ENCODE peak calls at places on chromosomes 6 and 20, in seven cellular contexts. P is stimulated activated CD4-positive, alpha-beta T cell treated with anti-CD3 and anti-CD28 coated beads, Interleukin-4, amount 100 ng/mL, for 24 hours; O is tibial artery; M is substantia nigra; T is ELR; L is DMS153; F is bronchial epithelial cell. D is an unnamed sample.

GRCh38 chr6:142886431-142887170 is 58.4 kb downstream of the HIVEP2 start:
- DNase-seq in P (no peak), O (no peak), M (no peak), T (peak; percentile 80), L (peak; percentile 10), F (peak; percentile 70), D (no peak)

GRCh38 chr6:146543940-146544661 is 468 bp downstream of the RAB32 start:
- DNase-seq in P (no peak), O (peak; percentile 80), M (peak; percentile 51), T (peak; percentile 56), L (no peak), F (peak; percentile 31), D (peak; percentile 16)

GRCh38 chr20:53870426-53871199 is 199.8 kb downstream of the BCAS1 start:
- DNase-seq in P (no peak), O (no peak), M (no peak), T (peak; percentile 47), L (peak; percentile 36), F (no peak), D (no peak)

GRCh38 chr6:68317366-68317765 is 317.7 kb upstream of the ADGRB3 start:
- DNase-seq in P (no peak), O (no peak), M (no peak), T (peak; percentile 1), L (no peak), F (peak; percentile 30), D (no peak)

GRCh38 chr20:48823960-48824497 is 3.8 kb downstream of the PREX1 start:
- DNase-seq in P (peak; percentile 80), O (no peak), M (no peak), T (peak; percentile 99), L (no peak), F (peak; percentile 83), D (peak; percentile 84)

GRCh38 chr6:125751334-125751916 is 2.0 kb downstream of the HEY2 start:
- DNase-seq in P (no peak), O (no peak), M (no peak), T (no peak), L (no peak), F (no peak), D (no peak)

GRCh38 chr6:128208078-128208477 is 307.2 kb upstream of the THEMIS start:
- DNase-seq in P (no peak), O (no peak), M (no peak), T (peak; percentile 71), L (no peak), F (peak; percentile 50), D (no peak)

GRCh38 chr20:37867289-37868195 is 35.4 kb upstream of the VSTM2L start:
- DNase-seq in P (no peak), O (no peak), M (no peak), T (no peak), L (no peak), F (no peak), D (no peak)

GRCh38 chr6:15349379-15349778 is 103.5 kb downstream of the JARID2 start:
- DNase-seq in P (no peak), O (no peak), M (no peak), T (no peak), L (no peak), F (no peak), D (no peak)

GRCh38 chr20:47330933-47331708 is 25.4 kb downstream of the ZMYND8 start:
- DNase-seq in P (no peak), O (no peak), M (no peak), T (peak; percentile 99), L (no peak), F (peak; percentile 86), D (no peak)

GRCh38 chr6:138289739-138290138 is 71.4 kb upstream of the PBOV1 start:
- DNase-seq in P (no peak), O (no peak), M (no peak), T (peak; percentile 14), L (no peak), F (no peak), D (peak; percentile 31)

GRCh38 chr6:35267446-35267845 is 7.9 kb downstream of the ZNF76 start:
- DNase-seq in P (no peak), O (no peak), M (no peak), T (no peak), L (no peak), F (no peak), D (no peak)

GRCh38 chr6:11231108-11231463 is 1.4 kb downstream of the NEDD9 start:
- DNase-seq in P (no peak), O (no peak), M (no peak), T (no peak), L (no peak), F (no peak), D (no peak)

GRCh38 chr6:111416529-111416928 is 66.5 kb downstream of the REV3L start:
- DNase-seq in P (no peak), O (no peak), M (no peak), T (no peak), L (no peak), F (no peak), D (no peak)

GRCh38 chr6:1415416-1416063 is 26.2 kb downstream of the FOXF2 start:
- DNase-seq in P (no peak), O (no peak), M (no peak), T (peak; percentile 26), L (no peak), F (no peak), D (no peak)

GRCh38 chr6:38404900-38405556 is 234.7 kb downstream of the BTBD9 start:
- DNase-seq in P (no peak), O (no peak), M (no peak), T (no peak), L (no peak), F (peak; percentile 97), D (no peak)

GRCh38 chr6:33007831-33008395 is 1.5 kb downstream of the HLA-DOA start:
- DNase-seq in P (no peak), O (no peak), M (no peak), T (no peak), L (no peak), F (no peak), D (no peak)

GRCh38 chr20:33967126-33967525 is 26.6 kb upstream of the RALY start:
- DNase-seq in P (no peak), O (no peak), M (no peak), T (no peak), L (no peak), F (no peak), D (no peak)

GRCh38 chr6:169075211-169075621 is 178.4 kb downstream of the THBS2 start:
- DNase-seq in P (no peak), O (peak; percentile 89), M (no peak), T (no peak), L (no peak), F (no peak), D (no peak)

GRCh38 chr20:1061484-1062221 is 56.7 kb upstream of the PSMF1 start:
- DNase-seq in P (no peak), O (no peak), M (no peak), T (no peak), L (no peak), F (no peak), D (no peak)

GRCh38 chr20:47574616-47575401 is 73.1 kb downstream of the NCOA3 start:
- DNase-seq in P (no peak), O (no peak), M (no peak), T (peak; percentile 55), L (peak; percentile 88), F (peak; percentile 29), D (no peak)

GRCh38 chr6:133741375-133741861 is 147.5 kb upstream of the TCF21 start:
- DNase-seq in P (no peak), O (no peak), M (no peak), T (no peak), L (peak; percentile 79), F (peak; percentile 69), D (no peak)

GRCh38 chr6:52672422-52673025 is 1.6 kb downstream of the TMEM14A start:
- DNase-seq in P (no peak), O (no peak), M (no peak), T (peak; percentile 81), L (no peak), F (peak; percentile 86), D (no peak)